ENCODE peak calls at places on chromosomes 7 and 10, in eight cellular contexts. Y, K, E, D, T, H, F and X are unnamed samples.

GRCh38 chr10:66265398-66265797 is 660.4 kb upstream of the LRRTM3 start:
- DNase-seq in T (no peak), H (no peak), F (no peak), D (no peak), Y (no peak), E (no peak), K (no peak), X (no peak)

GRCh38 chr10:65032867-65033769 is 1511.9 kb downstream of the REEP3 start:
- DNase-seq in E (no peak), D (no peak), K (no peak), T (no peak), Y (no peak), F (no peak), H (no peak), X (no peak)

GRCh38 chr10:391849-392704 is 256.8 kb downstream of the ZMYND11 start:
- DNase-seq in Y (no peak), D (no peak), T (no peak), H (no peak), F (no peak), K (no peak), E (no peak), X (no peak)

GRCh38 chr7:134140889-134141867 is 14.0 kb downstream of the LRGUK start:
- DNase-seq in K (peak; percentile 64), F (peak; percentile 76), D (peak; percentile 78), H (peak; percentile 78), Y (peak; percentile 64), E (peak; percentile 66), T (peak; percentile 64), X (peak; percentile 88)

GRCh38 chr10:102773986-102774385 is 30.2 kb downstream of the WBP1L start:
- DNase-seq in F (no peak), E (peak; percentile 35), D (no peak), K (no peak), T (no peak), H (no peak), Y (no peak), X (peak; percentile 23)

GRCh38 chr7:69687739-69688431 is 89.6 kb downstream of the AUTS2 start:
- DNase-seq in D (no peak), E (no peak), T (no peak), H (no peak), K (no peak), F (no peak), Y (no peak), X (no peak)

GRCh38 chr10:60916025-60916424 is 28.0 kb downstream of the RHOBTB1 start:
- DNase-seq in K (no peak), D (no peak), Y (no peak), F (no peak), E (no peak), T (no peak), H (no peak), X (no peak)

GRCh38 chr7:78090616-78091015 is 292.0 kb downstream of the PHTF2 start:
- DNase-seq in F (no peak), T (peak; percentile 3), K (no peak), H (no peak), Y (no peak), D (no peak), E (no peak), X (no peak)

GRCh38 chr10:31940839-31941653 is 12.4 kb upstream of the ARHGAP12 start:
- DNase-seq in T (no peak), F (no peak), E (no peak), H (peak; percentile 33), D (peak; percentile 78), K (no peak), Y (no peak), X (peak; percentile 84)

GRCh38 chr10:131980757-131981428 is 830 bp downstream of the BNIP3 start:
- DNase-seq in H (peak; percentile 53), K (no peak), T (no peak), Y (peak; percentile 33), E (no peak), F (no peak), D (no peak), X (peak; percentile 93)
- H3K27ac ChIP-seq in H (peak overlapping the region; percentile 92), K (peak overlapping the region; percentile 86), T (peak overlapping the region; percentile 74), Y (peak overlapping the region; percentile 78), E (peak overlapping the region; percentile 87), F (peak overlapping the region; percentile 79), D (peak overlapping the region; percentile 76), X (peak overlapping the region; percentile 67)

GRCh38 chr7:33108591-33108930 is 643 bp downstream of the RP9 start:
- DNase-seq in E (no peak), T (no peak), F (no peak), Y (no peak), H (no peak), D (no peak), K (no peak), X (no peak)
- H3K27ac ChIP-seq in E (peak overlapping the region; percentile 88), T (peak overlapping the region; percentile 80), F (peak overlapping the region; percentile 90), Y (peak overlapping the region; percentile 91), H (peak overlapping the region; percentile 72), D (peak overlapping the region; percentile 88), K (peak overlapping the region; percentile 89), X (peak overlapping the region; percentile 59)

GRCh38 chr10:6164271-6165095 is 38.2 kb upstream of the PFKFB3 start:
- DNase-seq in F (no peak), Y (no peak), T (no peak), E (no peak), H (no peak), D (no peak), K (no peak), X (no peak)

GRCh38 chr10:6162589-6163356 is 40.0 kb upstream of the PFKFB3 start:
- DNase-seq in T (no peak), D (no peak), K (no peak), H (no peak), Y (no peak), E (no peak), F (no peak), X (no peak)

GRCh38 chr10:6163364-6164270 is 39.1 kb upstream of the PFKFB3 start:
- DNase-seq in T (peak; percentile 78), E (peak; percentile 91), Y (peak; percentile 92), H (peak; percentile 95), K (peak; percentile 88), D (peak; percentile 95), F (peak; percentile 95), X (peak; percentile 99)

GRCh38 chr10:6168059-6168458 is 34.7 kb upstream of the PFKFB3 start:
- DNase-seq in H (no peak), K (no peak), E (no peak), Y (no peak), D (no peak), F (no peak), T (no peak), X (no peak)

DNA sequence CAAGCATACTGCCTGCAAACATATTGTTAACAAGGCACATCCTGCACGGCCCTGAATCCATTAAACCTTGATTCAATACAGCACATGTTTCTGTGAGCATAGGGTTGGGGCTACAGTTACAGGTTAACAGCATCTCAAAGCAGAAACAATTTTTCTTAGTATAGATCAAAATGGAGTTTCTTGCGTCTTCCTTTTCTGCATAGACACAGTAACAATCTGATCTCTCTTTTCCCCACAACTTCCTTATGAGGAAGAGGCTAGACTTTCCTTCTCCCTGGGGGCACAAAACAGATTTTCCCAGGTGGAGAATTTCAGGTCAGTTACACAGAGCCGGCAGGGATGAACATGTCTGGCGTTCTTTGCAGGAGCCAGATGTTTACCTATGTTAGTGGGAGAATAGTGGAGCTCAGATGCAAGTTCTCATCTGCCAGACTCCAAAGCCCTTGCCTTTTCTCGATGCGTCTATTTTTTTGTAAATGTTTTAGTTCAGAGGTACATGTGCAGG is 37.5 kb upstream of the PFKFB3 start:
- DNase-seq in F (no peak), D (no peak), K (no peak), T (no peak), E (no peak), H (no peak), Y (no peak), X (no peak)
- H3K27ac ChIP-seq in F (no peak overlapping the region), D (peak overlapping the region; percentile 84), K (no peak overlapping the region), T (no peak overlapping the region), E (peak overlapping the region; percentile 97), H (no peak overlapping the region), Y (peak overlapping the region; percentile 92), X (no peak overlapping the region)

GRCh38 chr7:106553446-106553836 is 107.5 kb downstream of the CCDC71L start:
- DNase-seq in E (no peak), K (no peak), F (no peak), Y (no peak), H (no peak), D (no peak), T (no peak), X (no peak)
- H3K27ac ChIP-seq in E (no peak overlapping the region), K (no peak overlapping the region), F (no peak overlapping the region), Y (no peak overlapping the region), H (no peak overlapping the region), D (no peak overlapping the region), T (no peak overlapping the region), X (no peak overlapping the region)

DNA sequence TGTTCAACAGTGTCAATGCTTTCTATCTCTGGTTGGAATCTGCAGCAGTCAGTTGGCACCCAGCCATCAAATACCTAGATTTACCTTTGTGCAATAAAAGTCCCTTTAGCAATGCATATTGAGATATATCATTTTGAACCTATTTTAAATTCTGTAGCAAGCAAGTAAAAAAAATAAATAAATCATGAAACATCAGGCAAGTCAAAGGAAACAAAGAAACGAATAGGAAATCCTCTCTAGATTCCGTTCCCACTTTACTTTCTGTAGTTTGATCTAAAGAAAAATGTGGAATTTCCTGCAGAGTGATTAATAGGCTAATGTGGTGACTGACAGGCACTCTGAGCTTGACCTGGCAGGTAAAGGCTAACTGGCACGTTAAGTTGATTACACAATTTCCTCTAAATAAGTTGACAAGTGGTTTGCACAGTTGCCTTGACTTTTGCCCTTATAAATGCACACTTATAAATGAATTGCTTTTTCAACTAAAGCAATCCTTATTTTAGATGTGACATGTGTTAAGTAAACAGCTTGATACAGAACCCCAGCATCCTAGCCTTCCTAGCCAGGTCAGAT is 208.1 kb upstream of the TCF7L2 start:
- DNase-seq in D (no peak), H (no peak), K (no peak), Y (no peak), E (no peak), F (no peak), T (no peak), X (no peak)
- H3K27ac ChIP-seq in D (no peak overlapping the region), H (no peak overlapping the region), K (no peak overlapping the region), Y (no peak overlapping the region), E (no peak overlapping the region), F (no peak overlapping the region), T (no peak overlapping the region), X (no peak overlapping the region)

DNA sequence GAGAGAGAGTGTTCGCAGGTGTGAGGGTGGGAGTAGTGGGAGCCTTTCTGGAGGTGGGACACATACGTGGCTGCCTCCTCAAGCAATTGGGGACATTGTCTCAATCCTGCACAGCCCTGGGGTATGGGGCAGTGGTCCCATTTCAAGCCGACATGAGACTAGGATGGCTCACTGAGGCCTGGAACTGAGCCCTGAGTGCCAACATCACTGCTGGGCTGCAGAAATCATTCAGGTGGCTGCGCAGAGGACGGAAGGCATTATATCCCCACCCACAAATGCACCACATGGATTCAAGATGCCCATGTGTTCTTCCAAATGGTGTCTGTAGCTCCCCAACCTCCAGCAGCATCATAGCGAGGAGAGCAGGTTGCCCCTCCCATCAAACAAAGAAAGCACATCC is 4.9 kb downstream of the SFTPA2 start:
- DNase-seq in H (no peak), Y (no peak), E (no peak), F (no peak), T (no peak), D (no peak), K (no peak), X (no peak)
- H3K27ac ChIP-seq in H (no peak overlapping the region), Y (no peak overlapping the region), E (no peak overlapping the region), F (no peak overlapping the region), T (no peak overlapping the region), D (no peak overlapping the region), K (no peak overlapping the region), X (no peak overlapping the region)

GRCh38 chr10:33103980-33104379 is 145.9 kb upstream of the ITGB1 start:
- DNase-seq in D (no peak), E (no peak), Y (no peak), T (no peak), K (no peak), F (no peak), H (no peak), X (no peak)
- H3K27ac ChIP-seq in D (no peak overlapping the region), E (no peak overlapping the region), Y (no peak overlapping the region), T (no peak overlapping the region), K (no peak overlapping the region), F (no peak overlapping the region), H (no peak overlapping the region), X (no peak overlapping the region)

GRCh38 chr7:101240226-101241014 is 2.8 kb upstream of the CLDN15 start:
- DNase-seq in K (no peak), E (no peak), H (no peak), F (no peak), T (no peak), D (peak; percentile 93), Y (no peak), X (peak; percentile 41)
- H3K27ac ChIP-seq in K (no peak overlapping the region), E (peak overlapping the region; percentile 87), H (peak overlapping the region; percentile 87), F (peak overlapping the region; percentile 78), T (peak overlapping the region; percentile 26), D (no peak overlapping the region), Y (peak overlapping the region; percentile 74), X (no peak overlapping the region)